ENCODE peak calls at places on chromosomes 3 and 15, in six cellular contexts. I is HT1080; V is ecto neural progenitor cell; C is WERI-Rb-1; P is naive thymus-derived CD4-positive, alpha-beta T cell; W is cardiac muscle cell. Z is an unnamed sample.

GRCh38 chr3:2172561-2173171 is 74.0 kb downstream of the CNTN4 start:
- DNase-seq in I (no peak), V (no peak), C (no peak), P (no peak), W (no peak), Z (no peak)

GRCh38 chr15:77002954-77003912 is 8.3 kb downstream of the PSTPIP1 start:
- DNase-seq in I (no peak), V (no peak), C (no peak), P (peak), W (no peak), Z (no peak)

GRCh38 chr3:196849180-196849721 is 18.5 kb upstream of the SENP5 start:
- DNase-seq in I (no peak), V (no peak), C (no peak), P (no peak), W (no peak), Z (no peak)

GRCh38 chr15:88877415-88877814 is 17.9 kb downstream of the HAPLN3 start:
- DNase-seq in I (no peak), V (no peak), C (no peak), P (no peak), W (no peak), Z (no peak)

GRCh38 chr3:5994651-5995050 is 807.1 kb downstream of the EDEM1 start:
- DNase-seq in I (no peak), V (no peak), C (no peak), P (no peak), W (peak), Z (no peak)

GRCh38 chr3:156175570-156175969 is 55.2 kb downstream of the KCNAB1 start:
- DNase-seq in I (peak), V (no peak), C (no peak), P (no peak), W (no peak), Z (no peak)

GRCh38 chr3:128805771-128806170 is 73.6 kb upstream of the ACAD9 start:
- DNase-seq in I (peak), V (no peak), C (no peak), P (no peak), W (no peak), Z (no peak)

GRCh38 chr3:82100378-82100777 is 338.9 kb upstream of the GBE1 start:
- DNase-seq in I (no peak), V (no peak), C (no peak), P (no peak), W (peak), Z (no peak)

GRCh38 chr15:69951511-69952209 is 146.1 kb downstream of the TLE3 start:
- DNase-seq in I (no peak), V (no peak), C (no peak), P (no peak), W (no peak), Z (no peak)

GRCh38 chr15:29124581-29125381 is 144.8 kb downstream of the NSMCE3 start:
- DNase-seq in I (peak), V (no peak), C (no peak), P (no peak), W (no peak), Z (no peak)

GRCh38 chr3:126263971-126264370 is 83.6 kb upstream of the ALDH1L1 start:
- DNase-seq in I (no peak), V (no peak), C (no peak), P (no peak), W (no peak), Z (no peak)

GRCh38 chr3:153028336-153028735 is 133.7 kb upstream of the RAP2B start:
- DNase-seq in I (no peak), V (no peak), C (no peak), P (no peak), W (no peak), Z (no peak)

GRCh38 chr15:95715116-95715888 is 615.2 kb upstream of the NR2F2 start:
- DNase-seq in I (no peak), V (no peak), C (peak), P (no peak), W (no peak), Z (no peak)

GRCh38 chr15:101310508-101310907 is 15.5 kb upstream of the SNRPA1 start:
- DNase-seq in I (no peak), V (no peak), C (no peak), P (no peak), W (no peak), Z (no peak)

GRCh38 chr15:94205366-94205765 is 26.0 kb upstream of the MCTP2 start:
- DNase-seq in I (peak), V (no peak), C (no peak), P (no peak), W (no peak), Z (no peak)

GRCh38 chr15:30036304-30036703 is 46.5 kb upstream of the GOLGA8J start:
- DNase-seq in I (no peak), V (no peak), C (no peak), P (no peak), W (no peak), Z (no peak)

GRCh38 chr3:99878005-99878404 is 60.3 kb downstream of the CMSS1 start:
- DNase-seq in I (peak), V (no peak), C (no peak), P (no peak), W (no peak), Z (no peak)

GRCh38 chr3:45872569-45872968 is 13.8 kb upstream of the CCR9 start:
- DNase-seq in I (no peak), V (no peak), C (no peak), P (no peak), W (no peak), Z (no peak)

GRCh38 chr3:42300013-42300412 is 34.0 kb upstream of the CCK start:
- DNase-seq in I (peak), V (peak), C (no peak), P (no peak), W (peak), Z (no peak)

GRCh38 chr3:11306815-11307589 is 34.8 kb downstream of the ATG7 start:
- DNase-seq in I (peak), V (no peak), C (no peak), P (no peak), W (peak), Z (no peak)

GRCh38 chr3:127652246-127652995 is 20.3 kb upstream of the ABTB1 start:
- DNase-seq in I (peak), V (peak), C (peak), P (no peak), W (peak), Z (no peak)

GRCh38 chr3:123110238-123110952 is 43.6 kb downstream of the PDIA5 start:
- DNase-seq in I (no peak), V (peak), C (peak), P (no peak), W (no peak), Z (no peak)

GRCh38 chr3:100427694-100428093 is 26.4 kb downstream of the LNP1 start:
- DNase-seq in I (no peak), V (no peak), C (no peak), P (no peak), W (no peak), Z (no peak)